ENCODE peak calls at places on chromosomes 11 and 22, in eight cellular contexts. V, E, X, P, Z, Q, S and I are unnamed samples.

GRCh38 chr11:61696602-61697001 is 16.4 kb downstream of the DAGLA start:
- DNase-seq in V (peak), E (no peak), X (no peak), P (no peak), Z (no peak), Q (no peak), S (no peak), I (no peak)

GRCh38 chr11:129922674-129923073 is 27.3 kb upstream of the NFRKB start:
- DNase-seq in V (no peak), E (no peak), X (no peak), P (no peak), Z (no peak), Q (no peak), S (no peak), I (no peak)

GRCh38 chr11:96481204-96481603 is 91.4 kb downstream of the JRKL start:
- DNase-seq in V (no peak), E (peak), X (no peak), P (no peak), Z (no peak), Q (no peak), S (no peak), I (no peak)

GRCh38 chr11:131579932-131580387 is 209.5 kb downstream of the NTM start:
- DNase-seq in V (no peak), E (no peak), X (peak), P (no peak), Z (no peak), Q (no peak), S (no peak), I (no peak)

GRCh38 chr11:89604281-89604680 is 105.8 kb upstream of the TRIM77 start:
- DNase-seq in V (no peak), E (no peak), X (no peak), P (no peak), Z (no peak), Q (no peak), S (no peak), I (no peak)

GRCh38 chr11:119316729-119317591 is at the start of gene MCAM:
- DNase-seq in V (no peak), E (no peak), X (peak), P (no peak), Z (no peak), Q (no peak), S (peak), I (no peak)

GRCh38 chr11:17013548-17014320 is 480 bp downstream of the PLEKHA7 start:
- DNase-seq in V (no peak), E (no peak), X (no peak), P (no peak), Z (no peak), Q (peak), S (no peak), I (no peak)

GRCh38 chr11:36253238-36253637 is 36.0 kb downstream of the COMMD9 start:
- DNase-seq in V (no peak), E (no peak), X (no peak), P (no peak), Z (no peak), Q (no peak), S (no peak), I (no peak)

GRCh38 chr11:36108812-36109498 is 165.1 kb downstream of the LDLRAD3 start:
- DNase-seq in V (no peak), E (no peak), X (no peak), P (no peak), Z (no peak), Q (no peak), S (no peak), I (no peak)

GRCh38 chr11:32071811-32072210 is 19.1 kb upstream of the RCN1 start:
- DNase-seq in V (no peak), E (no peak), X (peak), P (no peak), Z (no peak), Q (no peak), S (no peak), I (no peak)

GRCh38 chr11:126431401-126432064 is 76.0 kb downstream of the ST3GAL4 start:
- DNase-seq in V (no peak), E (no peak), X (peak), P (no peak), Z (no peak), Q (peak), S (peak), I (no peak)

GRCh38 chr11:68003846-68004550 is at the start of gene UNC93B1:
- DNase-seq in V (peak), E (no peak), X (peak), P (peak), Z (no peak), Q (peak), S (peak), I (no peak)

GRCh38 chr11:68002943-68003845 is 703 bp downstream of the UNC93B1 start:
- DNase-seq in V (peak), E (no peak), X (peak), P (peak), Z (no peak), Q (peak), S (no peak), I (no peak)

GRCh38 chr11:68006606-68007166 is 2.8 kb upstream of the UNC93B1 start:
- DNase-seq in V (no peak), E (no peak), X (no peak), P (no peak), Z (no peak), Q (no peak), S (no peak), I (no peak)

GRCh38 chr11:68002575-68002942 is 1.3 kb downstream of the UNC93B1 start:
- DNase-seq in V (no peak), E (no peak), X (no peak), P (no peak), Z (no peak), Q (no peak), S (no peak), I (no peak)

DNA sequence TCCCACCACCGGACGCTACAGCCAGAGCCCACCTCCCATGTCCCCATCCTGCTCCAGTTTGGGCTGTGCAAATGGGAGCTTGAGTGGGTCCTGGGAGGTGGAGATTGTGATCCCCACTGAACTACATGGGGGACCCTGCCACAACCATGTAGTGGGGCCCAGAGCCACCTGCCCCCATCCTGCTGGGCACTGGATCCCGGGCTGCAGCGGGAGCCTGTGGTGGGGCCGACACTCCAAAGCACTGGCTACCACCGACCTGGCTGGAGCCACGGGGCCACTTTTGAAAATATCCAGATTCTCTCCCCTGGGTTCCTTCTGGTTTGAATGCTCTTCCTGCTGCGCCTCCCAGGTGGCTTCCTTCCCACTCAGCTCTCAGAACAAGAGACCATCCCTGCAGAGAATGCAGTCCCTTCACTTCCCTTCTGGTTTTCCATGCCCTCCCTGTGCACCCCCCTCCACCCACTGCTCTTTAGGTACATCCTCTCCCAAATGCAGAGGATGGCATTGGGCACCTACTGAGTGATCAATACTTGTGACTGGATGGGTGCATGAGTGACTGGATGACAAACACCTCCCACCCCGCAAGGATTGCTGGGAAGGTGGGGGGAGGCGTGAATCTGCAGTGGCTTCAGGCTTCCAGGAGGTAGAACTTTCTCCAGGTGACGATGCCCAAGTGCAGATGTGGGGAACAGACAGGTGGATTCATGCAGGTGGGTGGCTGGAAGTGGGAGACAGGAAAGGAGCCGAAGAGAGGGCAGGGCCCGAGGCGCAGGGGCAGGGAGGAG is 846 bp upstream of the UNC93B1 start:
- DNase-seq in V (no peak), E (no peak), X (no peak), P (no peak), Z (no peak), Q (no peak), S (no peak), I (no peak)
- H3K27ac ChIP-seq in V (peak), E (no peak), X (no peak), P (no peak), Z (no peak), Q (no peak), S (peak), I (no peak)

GRCh38 chr11:11446967-11447366 is 93.9 kb upstream of the CSNK2A3 start:
- DNase-seq in V (no peak), E (no peak), X (no peak), P (no peak), Z (no peak), Q (no peak), S (no peak), I (no peak)

GRCh38 chr11:11448626-11449025 is 95.6 kb upstream of the CSNK2A3 start:
- DNase-seq in V (no peak), E (no peak), X (no peak), P (no peak), Z (no peak), Q (no peak), S (no peak), I (no peak)

GRCh38 chr11:11451501-11452005 is 98.5 kb upstream of the CSNK2A3 start:
- DNase-seq in V (no peak), E (no peak), X (no peak), P (no peak), Z (peak), Q (no peak), S (no peak), I (no peak)

GRCh38 chr11:11450744-11451362 is 97.8 kb upstream of the CSNK2A3 start:
- DNase-seq in V (no peak), E (no peak), X (peak), P (no peak), Z (peak), Q (no peak), S (no peak), I (no peak)

GRCh38 chr11:11449327-11449726 is 96.3 kb upstream of the CSNK2A3 start:
- DNase-seq in V (no peak), E (no peak), X (no peak), P (no peak), Z (no peak), Q (no peak), S (no peak), I (no peak)
- H3K27ac ChIP-seq in V (no peak), E (no peak), X (no peak), P (no peak), Z (no peak), Q (no peak), S (no peak), I (no peak)

GRCh38 chr11:43835104-43835503 is 45.5 kb upstream of the ALKBH3 start:
- DNase-seq in V (no peak), E (no peak), X (no peak), P (no peak), Z (no peak), Q (peak), S (no peak), I (no peak)
- H3K27ac ChIP-seq in V (no peak), E (no peak), X (no peak), P (no peak), Z (no peak), Q (no peak), S (no peak), I (no peak)

GRCh38 chr11:46050065-46050464 is 71.2 kb downstream of the PHF21A start:
- DNase-seq in V (no peak), E (no peak), X (peak), P (no peak), Z (peak), Q (no peak), S (no peak), I (no peak)

GRCh38 chr11:46048198-46048597 is 73.1 kb downstream of the PHF21A start:
- DNase-seq in V (no peak), E (no peak), X (no peak), P (no peak), Z (no peak), Q (no peak), S (no peak), I (no peak)

GRCh38 chr11:46049325-46049860 is 71.9 kb downstream of the PHF21A start:
- DNase-seq in V (no peak), E (no peak), X (no peak), P (no peak), Z (no peak), Q (no peak), S (no peak), I (no peak)

GRCh38 chr11:46050652-46051051 is 70.6 kb downstream of the PHF21A start:
- DNase-seq in V (no peak), E (no peak), X (no peak), P (no peak), Z (no peak), Q (no peak), S (no peak), I (no peak)

GRCh38 chr11:46051102-46051501 is 70.2 kb downstream of the PHF21A start:
- DNase-seq in V (no peak), E (no peak), X (no peak), P (no peak), Z (no peak), Q (no peak), S (no peak), I (no peak)
- H3K27ac ChIP-seq in V (no peak), E (no peak), X (no peak), P (no peak), Z (no peak), Q (no peak), S (no peak), I (no peak)

DNA sequence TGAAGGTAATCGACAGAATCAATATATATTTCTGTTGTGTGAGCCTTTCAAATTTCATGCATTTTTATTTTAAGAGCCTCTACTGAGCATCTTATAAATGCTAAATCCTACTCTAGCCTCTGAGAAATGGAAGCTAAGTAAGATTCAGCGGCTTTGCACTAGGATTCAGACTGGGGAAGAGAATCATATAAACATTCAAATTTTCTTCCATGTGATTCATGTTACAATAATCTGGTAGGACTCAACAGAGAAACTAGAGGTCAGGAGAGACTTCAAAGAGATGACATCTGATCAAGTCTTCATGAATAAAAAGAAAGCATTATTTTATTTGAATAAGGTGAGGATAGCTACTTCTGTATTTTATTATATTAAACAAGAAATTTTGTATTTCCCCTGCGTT is 538.9 kb downstream of the DLG2 start:
- DNase-seq in V (no peak), E (no peak), X (peak), P (no peak), Z (no peak), Q (no peak), S (no peak), I (no peak)
- H3K27ac ChIP-seq in V (no peak), E (no peak), X (no peak), P (no peak), Z (no peak), Q (no peak), S (no peak), I (no peak)

GRCh38 chr22:20083891-20084546 is 4.0 kb downstream of the DGCR8 start:
- DNase-seq in V (no peak), E (no peak), X (no peak), P (no peak), Z (no peak), Q (no peak), S (peak), I (no peak)

GRCh38 chr22:20085651-20086050 is 5.6 kb downstream of the DGCR8 start:
- DNase-seq in V (no peak), E (no peak), X (no peak), P (no peak), Z (no peak), Q (no peak), S (peak), I (no peak)

GRCh38 chr22:20083157-20083890 is 3.3 kb downstream of the DGCR8 start:
- DNase-seq in V (no peak), E (no peak), X (no peak), P (no peak), Z (no peak), Q (no peak), S (peak), I (no peak)

GRCh38 chr22:20086101-20086599 is 6.1 kb downstream of the DGCR8 start:
- DNase-seq in V (no peak), E (no peak), X (no peak), P (no peak), Z (no peak), Q (no peak), S (peak), I (no peak)

DNA sequence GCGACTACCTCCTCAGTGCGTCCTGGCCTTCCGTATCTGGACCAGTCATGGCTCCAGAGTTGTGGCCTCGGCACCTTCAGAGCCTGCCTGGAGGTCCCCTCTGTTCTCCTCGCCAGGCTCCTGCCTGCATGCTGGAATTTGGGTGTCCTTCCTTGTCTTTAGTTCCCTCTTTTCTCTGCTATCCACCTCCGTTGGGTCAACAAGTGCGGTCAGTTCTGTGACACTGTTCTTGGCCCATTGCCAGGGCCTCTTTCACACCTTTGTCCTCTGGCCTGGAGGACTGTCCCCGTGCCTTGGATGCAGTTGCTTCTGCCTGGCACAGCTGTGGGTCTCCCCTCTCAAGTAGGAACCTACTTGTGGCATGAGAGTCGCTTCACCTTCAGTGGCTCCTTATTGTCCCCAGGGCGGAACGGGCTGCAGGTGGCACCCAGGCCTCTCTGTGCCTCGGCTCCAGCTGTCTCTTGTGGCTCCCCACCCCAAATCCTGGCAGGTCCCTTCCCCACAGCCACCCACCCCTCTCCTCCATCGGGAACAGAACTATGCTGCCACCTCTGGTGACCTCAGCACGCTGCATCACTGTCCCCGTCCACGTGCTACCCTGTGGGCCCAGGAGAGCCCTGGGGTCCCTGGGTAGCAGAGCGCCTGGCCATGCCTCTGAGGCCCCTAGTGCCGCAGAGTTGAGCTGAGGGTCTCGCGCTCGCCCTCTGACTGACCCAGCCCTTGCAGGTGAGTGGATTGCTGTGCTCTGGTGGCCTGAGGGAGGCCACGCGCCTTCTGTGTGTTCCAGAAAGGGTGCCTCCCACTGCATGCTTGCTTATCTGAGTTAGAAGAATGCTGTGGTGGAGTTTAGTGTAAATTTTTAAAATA is 4.7 kb downstream of the DGCR8 start:
- DNase-seq in V (no peak), E (no peak), X (peak), P (no peak), Z (no peak), Q (peak), S (peak), I (no peak)
- H3K27ac ChIP-seq in V (peak), E (no peak), X (no peak), P (no peak), Z (no peak), Q (no peak), S (no peak), I (no peak)

DNA sequence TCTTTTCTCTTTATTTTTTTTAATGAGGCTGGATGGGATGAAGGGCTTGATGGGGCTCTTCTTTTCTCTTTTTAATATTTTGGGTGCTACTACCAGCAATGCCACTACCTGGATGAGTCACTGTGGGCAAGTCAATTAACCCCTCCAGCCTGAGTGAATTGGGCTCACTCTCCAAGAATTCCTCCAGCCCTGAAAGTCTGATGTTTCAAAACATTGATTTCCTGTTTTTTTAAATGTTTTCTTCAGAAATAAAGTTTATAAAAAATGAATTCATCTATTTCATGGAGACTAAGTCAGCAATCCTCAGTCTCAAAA is 812 bp upstream of the OR5A2 start:
- DNase-seq in V (no peak), E (no peak), X (no peak), P (no peak), Z (no peak), Q (no peak), S (no peak), I (no peak)
- H3K27ac ChIP-seq in V (no peak), E (no peak), X (no peak), P (no peak), Z (no peak), Q (no peak), S (no peak), I (no peak)

DNA sequence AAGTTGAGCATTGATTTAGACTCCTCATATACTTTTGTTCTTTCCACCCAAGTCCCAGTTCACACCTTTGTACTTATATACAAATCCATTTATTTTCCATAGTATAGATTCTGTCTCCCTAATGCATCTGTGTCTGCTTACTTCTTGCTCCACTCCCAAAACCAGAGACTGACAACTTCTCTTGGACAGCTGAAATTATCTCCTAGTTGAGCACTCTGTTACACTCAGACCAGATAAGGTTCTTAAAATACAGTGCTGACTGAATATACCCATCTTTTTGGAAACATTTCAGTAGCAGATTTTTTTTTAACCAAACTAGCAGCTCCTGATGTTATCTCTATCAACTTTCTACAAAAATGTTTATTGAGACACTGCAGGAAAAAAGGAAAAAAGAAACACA is 106.3 kb downstream of the OPCML start:
- DNase-seq in V (no peak), E (no peak), X (no peak), P (no peak), Z (no peak), Q (no peak), S (no peak), I (no peak)
- H3K27ac ChIP-seq in V (no peak), E (no peak), X (no peak), P (no peak), Z (no peak), Q (no peak), S (no peak), I (no peak)

DNA sequence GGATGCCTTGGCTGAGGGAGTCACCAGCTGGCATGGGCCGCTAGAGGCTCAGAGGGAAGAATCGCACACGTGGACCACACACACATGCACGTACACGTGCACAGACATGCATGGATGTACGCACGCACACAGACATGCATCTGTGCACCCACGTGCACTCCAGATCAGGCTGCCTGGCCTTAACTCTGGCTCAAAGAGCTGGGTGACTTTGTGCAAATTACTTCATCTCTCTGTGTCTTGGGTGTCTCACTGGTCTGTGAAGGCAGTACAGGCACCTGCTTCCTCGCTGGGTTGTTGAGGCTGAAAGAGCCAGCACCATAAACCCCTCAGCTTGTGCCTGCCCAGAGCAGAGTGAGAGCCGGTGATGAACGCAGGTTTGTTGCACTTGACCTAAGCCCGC is 28.7 kb downstream of the TMPRSS6 start:
- DNase-seq in V (no peak), E (no peak), X (no peak), P (no peak), Z (peak), Q (no peak), S (no peak), I (no peak)
- H3K27ac ChIP-seq in V (no peak), E (no peak), X (no peak), P (peak), Z (no peak), Q (no peak), S (no peak), I (no peak)